ENCODE peak calls at places on chromosomes 16 and 17, in eight cellular contexts. W is NB4, L is psoas muscle, Z is heart right ventricle, E is body of pancreas, S is ascending aorta, D is cardiac fibroblast, Q is IMR-90. H is an unnamed sample.

GRCh38 chr16:15477802-15478201 is 43.4 kb downstream of the BMERB1 start:
- DNase-seq in W (no peak), L (no peak), Z (no peak), E (no peak), S (no peak), D (no peak), Q (peak), H (no peak)

GRCh38 chr17:4605826-4606225 is 21.5 kb downstream of the SMTNL2 start:
- DNase-seq in W (peak), L (no peak), Z (peak), E (no peak), S (no peak), D (peak), Q (peak), H (no peak)

GRCh38 chr16:28538733-28539596 is at the start of gene NUPR1:
- DNase-seq in W (no peak), L (peak), Z (peak), E (peak), S (peak), D (peak), Q (peak), H (peak)

GRCh38 chr17:10125761-10126553 is 72.4 kb downstream of the GAS7 start:
- DNase-seq in W (no peak), L (no peak), Z (no peak), E (no peak), S (no peak), D (no peak), Q (peak), H (no peak)

GRCh38 chr16:84780977-84781376 is 38.8 kb upstream of the CRISPLD2 start:
- DNase-seq in W (no peak), L (no peak), Z (no peak), E (no peak), S (no peak), D (no peak), Q (no peak), H (no peak)

GRCh38 chr17:83081561-83082201 is 2.3 kb downstream of the METRNL start:
- DNase-seq in W (no peak), L (peak), Z (no peak), E (peak), S (no peak), D (no peak), Q (peak), H (no peak)

GRCh38 chr16:62963846-62964245 is 927.6 kb upstream of the CDH8 start:
- DNase-seq in W (no peak), L (no peak), Z (no peak), E (no peak), S (no peak), D (no peak), Q (no peak), H (no peak)

GRCh38 chr16:73014768-73015167 is 33.2 kb downstream of the ZFHX3 start:
- DNase-seq in W (no peak), L (no peak), Z (no peak), E (no peak), S (no peak), D (no peak), Q (no peak), H (no peak)

GRCh38 chr16:1791943-1792812 is 1.3 kb downstream of the IGFALS start:
- DNase-seq in W (no peak), L (no peak), Z (no peak), E (no peak), S (no peak), D (no peak), Q (no peak), H (no peak)

GRCh38 chr17:73439597-73439996 is 127.8 kb upstream of the CDC42EP4 start:
- DNase-seq in W (no peak), L (no peak), Z (no peak), E (no peak), S (no peak), D (no peak), Q (no peak), H (no peak)

GRCh38 chr17:77875881-77876509 is 82.5 kb upstream of the TNRC6C start:
- DNase-seq in W (peak), L (no peak), Z (no peak), E (no peak), S (no peak), D (peak), Q (peak), H (no peak)

GRCh38 chr17:66459811-66460270 is 157.4 kb downstream of the PRKCA start:
- DNase-seq in W (peak), L (peak), Z (peak), E (peak), S (no peak), D (peak), Q (peak), H (peak)

GRCh38 chr17:41065829-41066624 is at the start of gene KRTAP2-4:
- DNase-seq in W (peak), L (no peak), Z (no peak), E (no peak), S (no peak), D (peak), Q (peak), H (peak)

GRCh38 chr17:77696720-77697460 is 261.6 kb upstream of the TNRC6C start:
- DNase-seq in W (no peak), L (no peak), Z (no peak), E (no peak), S (no peak), D (no peak), Q (no peak), H (no peak)

GRCh38 chr16:31875112-31875803 is 1.7 kb downstream of the ZNF267 start:
- DNase-seq in W (peak), L (no peak), Z (no peak), E (no peak), S (no peak), D (peak), Q (peak), H (peak)

GRCh38 chr16:83989300-83989699 is 21.3 kb downstream of the NECAB2 start:
- DNase-seq in W (no peak), L (no peak), Z (no peak), E (peak), S (no peak), D (no peak), Q (no peak), H (no peak)

GRCh38 chr17:40268141-40268712 is 19.5 kb upstream of the CDC6 start:
- DNase-seq in W (no peak), L (no peak), Z (no peak), E (no peak), S (no peak), D (no peak), Q (peak), H (no peak)

GRCh38 chr17:73045722-73046121 is 46.8 kb downstream of the SLC39A11 start:
- DNase-seq in W (no peak), L (no peak), Z (no peak), E (no peak), S (no peak), D (no peak), Q (no peak), H (no peak)

GRCh38 chr17:81722184-81723120 is 10.4 kb downstream of the SLC25A10 start:
- DNase-seq in W (peak), L (no peak), Z (peak), E (peak), S (no peak), D (peak), Q (no peak), H (peak)

GRCh38 chr16:48218473-48218872 is 25.6 kb upstream of the LONP2 start:
- DNase-seq in W (no peak), L (no peak), Z (no peak), E (no peak), S (no peak), D (no peak), Q (no peak), H (no peak)

GRCh38 chr16:48210747-48211146 is 33.4 kb upstream of the LONP2 start:
- DNase-seq in W (no peak), L (no peak), Z (no peak), E (peak), S (no peak), D (no peak), Q (no peak), H (no peak)

GRCh38 chr16:48212033-48212432 is 32.1 kb upstream of the LONP2 start:
- DNase-seq in W (no peak), L (no peak), Z (no peak), E (no peak), S (no peak), D (no peak), Q (peak), H (peak)

GRCh38 chr16:48217708-48218107 is 26.4 kb upstream of the LONP2 start:
- DNase-seq in W (no peak), L (no peak), Z (no peak), E (no peak), S (no peak), D (no peak), Q (no peak), H (no peak)

GRCh38 chr16:48215738-48216137 is 28.4 kb upstream of the LONP2 start:
- DNase-seq in W (no peak), L (no peak), Z (no peak), E (no peak), S (no peak), D (no peak), Q (no peak), H (no peak)
- TF ChIP-seq CTCF in W (no peak), L (no peak), Z (no peak), E (no peak), S (no peak), D (no peak), Q (no peak), H (no peak)

GRCh38 chr17:13575466-13575865 is 26.3 kb downstream of the HS3ST3A1 start:
- DNase-seq in W (no peak), L (no peak), Z (no peak), E (no peak), S (no peak), D (no peak), Q (no peak), H (no peak)

GRCh38 chr17:13563916-13564315 is 37.8 kb downstream of the HS3ST3A1 start:
- DNase-seq in W (no peak), L (no peak), Z (no peak), E (no peak), S (no peak), D (no peak), Q (no peak), H (no peak)

GRCh38 chr17:13568746-13569739 is 32.7 kb downstream of the HS3ST3A1 start:
- DNase-seq in W (no peak), L (no peak), Z (peak), E (no peak), S (no peak), D (no peak), Q (no peak), H (no peak)

GRCh38 chr17:13572581-13572980 is 29.1 kb downstream of the HS3ST3A1 start:
- DNase-seq in W (no peak), L (no peak), Z (no peak), E (no peak), S (no peak), D (no peak), Q (no peak), H (no peak)

DNA sequence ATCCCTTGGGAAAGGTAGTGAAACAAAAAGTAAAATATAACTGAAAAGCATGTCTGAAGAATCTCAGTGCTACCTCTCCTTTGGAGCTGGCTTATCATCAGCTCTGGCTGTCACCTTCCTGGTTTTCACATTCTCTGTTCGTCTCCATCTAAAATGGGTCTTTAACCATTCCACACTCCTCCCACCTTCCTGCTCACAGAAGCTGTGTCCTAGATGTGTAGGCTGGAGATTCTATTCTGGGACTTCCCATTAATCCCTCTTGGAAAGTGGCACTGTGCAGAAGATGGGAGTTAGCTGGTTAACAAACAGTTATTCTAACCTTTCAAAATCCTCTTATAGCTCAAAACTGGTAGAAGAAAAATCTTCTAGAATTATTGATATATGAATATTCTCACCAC is 32.0 kb downstream of the HS3ST3A1 start:
- DNase-seq in W (no peak), L (no peak), Z (no peak), E (no peak), S (no peak), D (no peak), Q (no peak), H (no peak)
- H3K4me3 ChIP-seq in W (no peak), L (no peak), Z (no peak), E (no peak), S (no peak), D (no peak), Q (no peak), H (no peak)

DNA sequence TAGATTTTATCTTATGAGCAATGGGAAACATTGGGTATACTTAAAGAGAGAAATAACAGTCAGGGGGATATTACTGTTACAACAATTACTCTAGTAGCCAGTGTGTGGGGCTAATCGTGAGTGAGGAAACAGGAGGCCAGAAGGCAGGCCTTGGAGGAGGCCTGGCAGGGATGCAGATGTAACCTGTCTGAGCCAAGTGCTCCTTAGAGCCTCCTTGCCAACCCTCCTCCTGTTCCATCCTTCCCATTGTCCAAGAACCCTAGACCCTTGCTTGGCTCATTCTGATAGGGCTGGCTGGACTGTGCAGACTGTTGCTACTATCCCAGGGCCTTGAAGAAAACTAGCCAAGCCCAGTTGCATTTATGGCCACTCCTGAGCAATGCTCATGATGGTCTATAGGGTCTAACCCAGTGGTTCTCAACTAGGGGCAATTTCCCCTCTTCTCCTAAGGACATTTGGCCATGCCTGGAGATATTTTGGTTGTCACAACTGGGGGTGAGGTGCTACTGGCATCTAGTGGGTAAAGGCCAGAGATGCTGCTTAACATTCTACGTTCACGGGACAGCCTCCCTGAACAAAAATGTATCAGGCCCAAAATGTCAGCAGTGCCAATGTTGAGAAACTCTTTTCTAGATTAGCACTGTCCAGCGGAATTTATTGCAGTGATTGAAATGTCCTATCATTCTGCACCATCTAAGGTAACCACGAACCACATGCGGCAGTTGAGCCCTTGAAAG is 24.4 kb upstream of the WSCD1 start:
- DNase-seq in W (no peak), L (no peak), Z (no peak), E (no peak), S (no peak), D (no peak), Q (no peak), H (no peak)
- TF ChIP-seq CTCF in W (no peak), L (no peak), Z (peak), E (no peak), S (peak), D (no peak), Q (no peak), H (no peak)

GRCh38 chr16:49839462-49839825 is 16.5 kb downstream of the ZNF423 start:
- DNase-seq in W (no peak), L (no peak), Z (no peak), E (no peak), S (no peak), D (no peak), Q (no peak), H (no peak)

GRCh38 chr16:49837673-49838360 is 18.1 kb downstream of the ZNF423 start:
- DNase-seq in W (peak), L (no peak), Z (no peak), E (no peak), S (no peak), D (no peak), Q (no peak), H (no peak)

GRCh38 chr16:49836668-49837067 is 19.2 kb downstream of the ZNF423 start:
- DNase-seq in W (no peak), L (no peak), Z (no peak), E (no peak), S (no peak), D (peak), Q (no peak), H (no peak)

GRCh38 chr16:49838639-49839461 is 17.1 kb downstream of the ZNF423 start:
- DNase-seq in W (no peak), L (no peak), Z (no peak), E (no peak), S (no peak), D (no peak), Q (no peak), H (no peak)

DNA sequence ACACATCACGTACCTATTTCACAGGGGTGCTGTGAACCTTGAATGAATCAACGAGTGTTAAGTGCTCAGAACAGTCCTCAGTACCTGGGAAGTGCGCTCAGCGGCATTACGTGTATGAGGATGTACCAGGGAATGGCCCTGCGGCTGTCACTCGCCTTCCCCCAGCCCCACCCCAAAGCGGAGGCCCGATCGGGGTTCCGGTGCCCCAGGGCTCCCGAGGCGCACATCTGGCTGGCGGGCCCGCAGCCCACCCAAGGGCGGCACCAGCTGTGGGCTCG is 17.6 kb downstream of the ZNF423 start:
- DNase-seq in W (no peak), L (no peak), Z (no peak), E (no peak), S (no peak), D (no peak), Q (no peak), H (no peak)
- H3K4me3 ChIP-seq in W (no peak), L (peak), Z (peak), E (no peak), S (peak), D (no peak), Q (no peak), H (no peak)

DNA sequence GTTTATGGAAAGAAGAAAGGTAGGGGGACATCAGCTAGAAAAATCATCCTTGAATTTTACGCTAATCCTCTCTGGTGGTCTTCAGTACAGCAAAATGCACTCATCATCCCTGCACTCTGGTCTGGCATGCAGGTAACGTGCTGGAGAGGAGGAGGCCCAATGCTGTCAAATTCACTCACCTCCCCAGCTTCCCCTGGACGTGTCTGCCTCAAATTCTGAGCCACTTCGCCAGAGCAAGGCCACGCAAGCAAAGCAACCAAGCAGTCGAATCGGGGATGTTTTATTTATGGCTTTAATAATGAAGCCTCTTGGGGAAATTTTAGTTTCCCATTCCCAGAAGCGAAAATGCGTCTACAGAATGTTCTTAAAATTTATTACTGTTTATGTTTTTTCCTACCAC is 74.8 kb downstream of the YPEL2 start:
- DNase-seq in W (no peak), L (no peak), Z (no peak), E (no peak), S (no peak), D (no peak), Q (no peak), H (no peak)
- TF ChIP-seq CTCF in W (no peak), L (no peak), Z (no peak), E (no peak), S (no peak), D (no peak), Q (no peak), H (no peak)

GRCh38 chr17:48544356-48545021 is 420 bp downstream of the HOXB2 start:
- DNase-seq in W (no peak), L (peak), Z (peak), E (peak), S (peak), D (peak), Q (peak), H (no peak)

GRCh38 chr17:48546187-48546923 is 1.4 kb upstream of the HOXB2 start:
- DNase-seq in W (no peak), L (no peak), Z (no peak), E (no peak), S (no peak), D (peak), Q (peak), H (no peak)

GRCh38 chr17:48543854-48544355 is 1.0 kb downstream of the HOXB2 start:
- DNase-seq in W (no peak), L (no peak), Z (peak), E (no peak), S (no peak), D (no peak), Q (no peak), H (no peak)

GRCh38 chr17:48545022-48545376 is at the start of gene HOXB2:
- DNase-seq in W (no peak), L (no peak), Z (no peak), E (no peak), S (no peak), D (peak), Q (peak), H (no peak)

DNA sequence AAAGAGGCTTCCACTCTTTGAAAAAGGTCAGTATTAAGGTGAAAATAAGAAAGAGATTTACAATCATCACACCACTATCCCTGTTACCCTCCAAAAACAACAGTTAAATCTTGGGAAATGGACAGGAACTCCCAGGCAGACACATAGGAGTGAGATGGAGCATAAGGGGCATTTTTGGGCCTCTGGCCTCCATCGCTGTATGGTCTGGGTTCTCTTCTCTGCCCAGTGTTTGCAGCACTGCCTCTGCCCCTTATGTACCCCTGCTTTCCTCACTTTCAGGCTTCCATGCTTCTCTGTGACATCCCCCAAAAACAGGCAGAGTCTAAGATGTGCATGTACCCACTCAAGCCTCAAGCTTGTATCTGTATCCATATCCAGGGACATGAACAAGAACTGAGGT is 630 bp upstream of the HOXB2 start:
- DNase-seq in W (no peak), L (no peak), Z (no peak), E (no peak), S (no peak), D (no peak), Q (peak), H (no peak)
- H3K4me3 ChIP-seq in W (no peak), L (peak), Z (no peak), E (no peak), S (peak), D (no peak), Q (no peak), H (no peak)